ENCODE peak calls at places on chromosome 10, in seven cellular contexts. H is A549, W is HCT116, C is K562, N is Panc1, M is SK-N-SH, Q is GM12878. S is an unnamed sample.

GRCh38 chr10:71359364-71360046 is 37.2 kb upstream of the CDH23 start:
- DNase-seq in Q (no peak), C (peak; percentile 95), H (no peak), N (no peak), M (no peak), W (no peak), S (peak; percentile 80)

GRCh38 chr10:17038627-17039026 is 91.0 kb downstream of the CUBN start:
- DNase-seq in H (no peak), N (no peak), W (no peak), M (no peak), C (no peak), Q (no peak), S (no peak)

GRCh38 chr10:66925896-66926719 is at the start of gene LRRTM3:
- DNase-seq in M (peak; percentile 64), C (peak; percentile 18), H (peak; percentile 47), N (peak; percentile 20), Q (peak; percentile 20), W (peak; percentile 77), S (no peak)

GRCh38 chr10:86247073-86247472 is 119.5 kb downstream of the GRID1 start:
- DNase-seq in C (no peak), M (no peak), N (no peak), H (no peak), W (no peak), Q (no peak), S (no peak)

GRCh38 chr10:955127-955819 is 23.8 kb upstream of the LARP4B start:
- DNase-seq in C (no peak), H (no peak), Q (no peak), M (no peak), W (no peak), N (no peak), S (no peak)

GRCh38 chr10:122279725-122280141 is 8.6 kb downstream of the BTBD16 start:
- DNase-seq in Q (no peak), C (peak; percentile 25), N (no peak), M (peak; percentile 43), W (peak; percentile 70), H (peak; percentile 24), S (peak; percentile 8)

GRCh38 chr10:46068117-46068516 is 22.0 kb upstream of the MSMB start:
- DNase-seq in H (no peak), W (no peak), N (no peak), Q (no peak), C (no peak), M (no peak), S (no peak)

GRCh38 chr10:48439031-48439430 is 132.6 kb downstream of the MAPK8 start:
- DNase-seq in Q (no peak), M (no peak), W (no peak), H (no peak), C (peak; percentile 8), N (no peak), S (no peak)

GRCh38 chr10:73992899-73993788 is 4.8 kb upstream of the VCL start:
- DNase-seq in Q (no peak), N (no peak), M (no peak), H (no peak), C (peak; percentile 70), W (no peak), S (no peak)

GRCh38 chr10:75000748-75001321 is 110.6 kb upstream of the SAMD8 start:
- DNase-seq in M (no peak), H (no peak), C (no peak), Q (no peak), W (no peak), N (no peak), S (no peak)

GRCh38 chr10:60387531-60387930 is 2.1 kb downstream of the ANK3 start:
- DNase-seq in Q (no peak), H (no peak), N (no peak), W (no peak), C (no peak), M (no peak), S (no peak)

GRCh38 chr10:84540617-84541288 is 212.4 kb downstream of the CCSER2 start:
- DNase-seq in H (peak; percentile 62), Q (no peak), N (no peak), W (no peak), M (no peak), C (peak; percentile 81), S (no peak)

GRCh38 chr10:11036424-11037011 is 18.8 kb downstream of the CELF2 start:
- DNase-seq in H (peak; percentile 30), M (peak; percentile 55), W (no peak), C (peak; percentile 22), Q (no peak), N (peak; percentile 15), S (no peak)

GRCh38 chr10:92822060-92822634 is 26.2 kb upstream of the EXOC6 start:
- DNase-seq in W (no peak), N (no peak), C (peak; percentile 72), M (no peak), Q (no peak), H (peak; percentile 69), S (peak; percentile 34)

GRCh38 chr10:92291921-92292860 is 1.2 kb downstream of the MARCHF5 start:
- DNase-seq in M (peak; percentile 59), C (peak; percentile 49), Q (peak; percentile 37), H (peak; percentile 57), W (peak; percentile 32), N (no peak), S (peak; percentile 67)

GRCh38 chr10:114638874-114639625 is 19.0 kb downstream of the ABLIM1 start:
- DNase-seq in N (no peak), H (no peak), Q (peak; percentile 27), M (no peak), C (no peak), W (no peak), S (no peak)

GRCh38 chr10:68871731-68872342 is 29.3 kb upstream of the DDX50 start:
- DNase-seq in C (no peak), H (no peak), Q (no peak), M (peak; percentile 62), W (no peak), N (no peak), S (no peak)

GRCh38 chr10:98170249-98171117 is 36.0 kb downstream of the R3HCC1L start:
- DNase-seq in M (peak; percentile 43), W (peak; percentile 40), Q (peak; percentile 19), C (peak; percentile 35), N (peak; percentile 53), H (peak; percentile 44), S (peak; percentile 29)

GRCh38 chr10:62860946-62861345 is 44.8 kb upstream of the EGR2 start:
- DNase-seq in H (no peak), W (no peak), C (no peak), Q (no peak), M (no peak), N (no peak), S (peak; percentile 50)

GRCh38 chr10:69315610-69316312 is 37.5 kb downstream of the HK1 start:
- DNase-seq in C (peak; percentile 97), N (no peak), M (no peak), Q (no peak), W (no peak), H (no peak), S (no peak)

GRCh38 chr10:97210576-97210975 is 24.8 kb upstream of the SLIT1 start:
- DNase-seq in N (peak; percentile 78), H (peak; percentile 60), Q (peak; percentile 37), C (peak; percentile 60), M (peak; percentile 86), W (peak; percentile 54), S (peak; percentile 34)

GRCh38 chr10:130985158-130985753 is 326.3 kb downstream of the TCERG1L start:
- DNase-seq in Q (no peak), H (no peak), M (no peak), C (no peak), N (no peak), W (no peak), S (no peak)

GRCh38 chr10:27319752-27320561 is 79.4 kb upstream of the ACBD5 start:
- DNase-seq in H (peak; percentile 16), C (peak; percentile 10), M (peak; percentile 23), Q (no peak), N (no peak), W (no peak), S (peak; percentile 92)

GRCh38 chr10:116385994-116386809 is 41.4 kb upstream of the PNLIPRP3 start:
- DNase-seq in H (no peak), M (no peak), W (peak; percentile 22), C (peak; percentile 2), Q (no peak), N (peak; percentile 27), S (no peak)

GRCh38 chr10:47029181-47029971 is 118.1 kb downstream of the PTPN20 start:
- DNase-seq in W (no peak), M (no peak), Q (no peak), H (no peak), N (no peak), C (no peak), S (no peak)

GRCh38 chr10:119306964-119307363 is 99.6 kb downstream of the GRK5 start:
- DNase-seq in C (no peak), Q (no peak), H (no peak), W (no peak), M (no peak), N (no peak), S (no peak)
- TF ChIP-seq CTCF in C (no peak), Q (no peak), H (no peak), W (no peak), M (no peak), N (no peak), S (no peak)

DNA sequence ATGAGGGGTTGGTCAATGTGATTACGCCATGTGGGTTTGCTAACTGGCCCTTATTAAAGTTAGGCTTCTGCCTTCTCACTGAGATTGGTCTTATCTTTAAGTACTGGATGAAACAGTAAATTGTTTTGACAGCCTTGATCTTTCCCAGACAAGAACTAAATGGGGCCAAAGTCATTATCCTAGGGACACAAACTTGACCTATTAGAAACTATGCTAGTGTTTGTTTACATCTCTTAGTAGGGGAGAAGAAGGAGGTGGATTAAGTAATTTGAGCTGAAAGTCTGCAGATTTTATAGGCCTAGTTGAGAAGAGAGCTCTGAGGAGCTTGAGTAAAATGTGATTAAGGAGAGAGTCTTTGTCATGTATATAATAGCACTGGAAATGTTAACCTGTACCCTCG is 386.9 kb downstream of the HTR7 start:
- DNase-seq in Q (no peak), M (no peak), W (no peak), N (no peak), H (no peak), C (no peak), S (no peak)
- H3K27ac ChIP-seq in Q (no peak overlapping the region), M (no peak overlapping the region), W (no peak overlapping the region), N (no peak overlapping the region), H (no peak overlapping the region), C (no peak overlapping the region), S (no peak overlapping the region)

GRCh38 chr10:102003541-102003940 is 52.4 kb downstream of the ARMH3 start:
- DNase-seq in M (no peak), Q (no peak), W (no peak), H (no peak), N (no peak), C (no peak), S (no peak)
- TF ChIP-seq REST in M (no peak), Q (no peak), W (no peak), H (no peak), N (no peak), C (no peak), S (no peak)

DNA sequence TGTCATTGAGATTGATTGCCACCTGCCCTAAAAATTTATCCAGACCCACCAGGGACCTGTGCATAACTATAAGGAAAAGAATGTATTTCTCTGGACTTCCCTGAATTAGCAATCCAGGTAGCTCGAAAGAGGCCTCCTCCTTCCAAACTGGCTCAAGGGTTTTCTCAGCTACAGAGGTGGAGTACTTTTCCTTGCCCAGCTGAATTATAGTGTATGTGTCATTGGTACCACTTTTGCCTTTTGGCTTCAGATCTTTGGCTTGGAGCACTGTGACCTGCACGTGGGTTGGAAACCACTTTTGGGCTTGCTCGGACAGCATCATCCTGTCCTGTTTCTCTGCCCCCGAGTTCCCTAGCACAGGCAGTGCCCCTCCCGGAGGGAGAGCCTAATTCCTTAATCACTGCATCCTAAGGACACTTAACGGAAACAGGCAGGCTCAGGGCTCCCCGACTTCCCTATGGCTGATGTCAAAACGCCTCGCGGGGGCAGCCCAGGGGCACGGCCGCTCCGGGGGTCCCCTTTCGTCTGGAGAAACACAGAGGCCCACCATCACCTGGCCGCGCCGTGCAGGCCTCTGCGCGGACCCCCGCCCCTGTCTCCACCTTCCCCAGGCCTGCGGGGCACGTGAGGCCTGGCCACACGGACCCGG is 775 bp downstream of the RAB11FIP2 start:
- DNase-seq in W (peak; percentile 12), Q (peak; percentile 4), N (peak; percentile 22), M (no peak), C (peak; percentile 9), H (peak; percentile 16), S (no peak)
- TF ChIP-seq CTCF in W (no peak), Q (no peak), N (no peak), M (no peak), C (no peak), H (no peak), S (no peak)

S was measured in HL-60.